ENCODE peak calls at places on chromosomes 7 and 10, in ten cellular contexts. A, S, K, O, H, U, Z, Q, M and X are unnamed samples. For H3K27me3, the result is how much of the 10 kb centered on the place peaks cover.

GRCh38 chr7:18547509-18548187 is 52.1 kb downstream of the HDAC9 start:
- DNase-seq in Z (no peak), H (no peak), Q (no peak), M (peak), U (no peak), A (no peak), O (no peak), S (no peak), K (no peak), X (no peak)

GRCh38 chr7:112157072-112157471 is 49.1 kb downstream of the DOCK4 start:
- DNase-seq in S (no peak), K (no peak), U (peak), H (no peak), Q (no peak), O (no peak), M (no peak), A (peak), Z (no peak), X (peak)

GRCh38 chr10:64430690-64431323 is 909.6 kb downstream of the REEP3 start:
- DNase-seq in M (peak), S (no peak), K (peak), Q (no peak), Z (peak), H (peak), U (no peak), O (no peak), A (peak), X (peak)

GRCh38 chr7:79778786-79779382 is 325.4 kb upstream of the MAGI2 start:
- DNase-seq in M (no peak), U (peak), A (peak), Q (no peak), O (no peak), K (no peak), Z (no peak), H (no peak), S (no peak), X (no peak)

GRCh38 chr10:30587522-30588031 is 42.0 kb downstream of the LYZL2 start:
- DNase-seq in H (no peak), U (peak), Z (no peak), Q (no peak), M (no peak), A (no peak), S (peak), K (no peak), O (peak), X (no peak)

GRCh38 chr7:2523461-2523905 is 3.9 kb downstream of the LFNG start:
- DNase-seq in K (no peak), S (peak), A (no peak), H (no peak), Z (no peak), U (peak), O (peak), Q (no peak), M (no peak), X (peak)

GRCh38 chr10:4214912-4215311 is 429.9 kb upstream of the KLF6 start:
- DNase-seq in K (no peak), A (no peak), H (no peak), U (no peak), O (no peak), Z (no peak), M (no peak), Q (no peak), S (no peak), X (no peak)

GRCh38 chr7:320297-320696 is 30.3 kb downstream of the FOXL3 start:
- DNase-seq in U (no peak), H (no peak), Q (no peak), O (no peak), S (no peak), A (no peak), K (no peak), Z (no peak), M (no peak), X (no peak)

GRCh38 chr7:139108256-139109187 is 998 bp downstream of the ZC3HAV1 start:
- DNase-seq in K (peak), O (peak), Z (no peak), M (peak), S (peak), Q (peak), A (peak), U (peak), H (no peak), X (peak)

GRCh38 chr7:44757311-44757710 is 8.7 kb downstream of the ZMIZ2 start:
- DNase-seq in U (no peak), Z (no peak), M (peak), A (peak), K (peak), H (no peak), Q (no peak), S (no peak), O (no peak), X (no peak)

GRCh38 chr7:21361413-21362130 is 66.3 kb upstream of the SP4 start:
- DNase-seq in A (no peak), O (no peak), S (no peak), M (no peak), K (no peak), U (no peak), Z (no peak), Q (no peak), H (no peak), X (no peak)

GRCh38 chr7:125857606-125858005 is 928.0 kb upstream of the POT1 start:
- DNase-seq in O (no peak), M (no peak), S (no peak), K (no peak), Q (no peak), A (no peak), H (no peak), Z (no peak), U (peak), X (no peak)

GRCh38 chr7:2166625-2167280 is 66.0 kb downstream of the MAD1L1 start:
- DNase-seq in Q (no peak), Z (no peak), K (no peak), U (no peak), S (no peak), A (no peak), H (no peak), O (peak), M (no peak), X (no peak)

GRCh38 chr10:3787816-3788215 is 2.8 kb upstream of the KLF6 start:
- DNase-seq in S (no peak), M (no peak), K (no peak), A (no peak), H (no peak), Z (no peak), U (no peak), O (no peak), Q (no peak), X (no peak)

GRCh38 chr7:30171753-30172447 is 37.1 kb downstream of the MTURN start:
- DNase-seq in H (peak), O (no peak), Z (no peak), S (no peak), Q (no peak), U (peak), K (no peak), M (no peak), A (no peak), X (peak)

GRCh38 chr10:127649642-127650041 is 87.3 kb upstream of the FOXI2 start:
- DNase-seq in Q (no peak), A (no peak), U (no peak), S (no peak), Z (peak), O (no peak), M (peak), K (peak), H (peak), X (peak)

GRCh38 chr7:27883726-27884125 is 143.8 kb downstream of the TAX1BP1 start:
- DNase-seq in O (no peak), Z (no peak), K (no peak), M (peak), A (no peak), S (no peak), Q (no peak), U (no peak), H (no peak), X (no peak)

GRCh38 chr10:9833871-9834454 is 1183.7 kb upstream of the CELF2 start:
- DNase-seq in Q (no peak), Z (no peak), S (no peak), K (no peak), U (no peak), H (no peak), A (no peak), M (no peak), O (no peak), X (no peak)

GRCh38 chr7:118104812-118105441 is 79.0 kb upstream of the LSM8 start:
- DNase-seq in H (no peak), S (no peak), Z (peak), M (peak), Q (no peak), O (no peak), K (no peak), A (peak), U (peak), X (peak)

GRCh38 chr7:75599244-75599771 is 107.2 kb downstream of the SPDYE5 start:
- DNase-seq in K (peak), S (no peak), H (no peak), A (no peak), Q (no peak), U (no peak), Z (no peak), O (no peak), M (peak), X (no peak)

GRCh38 chr10:102231357-102232318 is 5.5 kb downstream of the ELOVL3 start:
- DNase-seq in S (peak), K (peak), U (no peak), A (no peak), M (peak), H (peak), Z (peak), Q (no peak), O (peak), X (peak)

GRCh38 chr7:116028808-116029207 is 1.8 kb downstream of the TFEC start:
- DNase-seq in S (no peak), O (no peak), K (no peak), A (no peak), Q (no peak), Z (no peak), U (no peak), M (no peak), H (no peak), X (no peak)

GRCh38 chr10:110556993-110557601 is 10.4 kb upstream of the SMC3 start:
- DNase-seq in H (peak), O (no peak), K (peak), Z (peak), A (peak), M (peak), Q (no peak), U (no peak), S (peak), X (peak)

GRCh38 chr10:117631276-117632151 is 89.0 kb downstream of the EMX2 start:
- DNase-seq in K (no peak), Z (no peak), S (no peak), A (no peak), U (no peak), O (no peak), H (no peak), Q (no peak), M (no peak), X (no peak)

GRCh38 chr7:35334511-35334910 is 80.6 kb upstream of the TBX20 start:
- DNase-seq in H (no peak), Z (no peak), U (peak), M (no peak), A (no peak), K (no peak), Q (no peak), O (no peak), S (no peak), X (peak)

GRCh38 chr10:24882047-24882698 is 70.2 kb downstream of the PRTFDC1 start:
- DNase-seq in Z (no peak), U (peak), Q (no peak), S (no peak), O (no peak), A (peak), H (no peak), M (peak), K (no peak), X (no peak)

GRCh38 chr10:110912374-110912773 is 6.6 kb downstream of the BBIP1 start:
- DNase-seq in A (peak), S (no peak), Z (no peak), Q (no peak), U (no peak), M (no peak), O (no peak), H (no peak), K (no peak), X (peak)

GRCh38 chr7:1856161-1856965 is 186.3 kb downstream of the ELFN1 start:
- DNase-seq in A (no peak), O (peak), Q (peak), Z (no peak), K (peak), U (no peak), S (no peak), M (no peak), H (peak), X (no peak)

GRCh38 chr10:88117869-88118632 is 254.6 kb downstream of the PTEN start:
- DNase-seq in O (no peak), Z (peak), S (no peak), U (no peak), Q (no peak), M (peak), A (no peak), K (peak), H (no peak), X (no peak)

DNA sequence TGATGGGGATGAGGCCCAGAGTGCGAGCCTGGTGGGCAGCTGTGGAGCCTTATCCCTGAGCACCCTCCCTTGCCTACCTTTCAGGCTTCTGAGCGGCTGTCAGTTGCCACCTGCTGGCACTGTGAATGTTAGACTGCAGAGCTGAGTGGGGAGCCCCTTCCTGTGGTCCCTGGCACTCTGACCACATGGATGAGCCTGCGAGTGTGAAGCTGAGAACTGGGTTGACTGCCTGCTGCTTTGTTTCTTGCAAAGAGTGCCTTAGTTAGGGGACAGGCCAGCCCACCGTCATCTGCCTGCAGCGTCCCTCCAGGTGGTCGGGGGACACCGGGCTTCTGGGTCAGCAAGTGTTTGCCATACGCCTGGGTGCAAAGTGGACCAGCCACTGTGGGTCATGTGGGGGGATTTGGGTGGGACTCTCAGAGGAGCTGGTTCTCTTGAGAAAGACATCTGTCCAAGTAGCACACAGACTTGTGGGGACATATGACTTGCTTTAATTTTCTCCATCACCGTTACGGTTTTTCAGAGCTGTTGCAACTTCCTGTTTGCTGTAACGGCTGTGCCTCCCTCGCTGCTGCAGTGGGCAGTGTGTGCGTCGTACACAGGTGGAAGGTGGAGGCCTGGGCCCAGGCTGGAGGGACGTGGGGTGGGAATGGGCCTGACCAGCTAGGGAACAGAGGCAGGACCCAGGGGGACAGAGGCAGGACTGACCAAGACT is 13.7 kb downstream of the INPP5A start:
- DNase-seq in Q (no peak), O (peak), Z (no peak), M (no peak), S (no peak), H (no peak), K (no peak), A (no peak), U (no peak), X (no peak)
- TF ChIP-seq CTCF in Q (no peak), O (no peak), Z (no peak), M (no peak), S (no peak), H (no peak), K (no peak), A (no peak), U (no peak), X (no peak)

DNA sequence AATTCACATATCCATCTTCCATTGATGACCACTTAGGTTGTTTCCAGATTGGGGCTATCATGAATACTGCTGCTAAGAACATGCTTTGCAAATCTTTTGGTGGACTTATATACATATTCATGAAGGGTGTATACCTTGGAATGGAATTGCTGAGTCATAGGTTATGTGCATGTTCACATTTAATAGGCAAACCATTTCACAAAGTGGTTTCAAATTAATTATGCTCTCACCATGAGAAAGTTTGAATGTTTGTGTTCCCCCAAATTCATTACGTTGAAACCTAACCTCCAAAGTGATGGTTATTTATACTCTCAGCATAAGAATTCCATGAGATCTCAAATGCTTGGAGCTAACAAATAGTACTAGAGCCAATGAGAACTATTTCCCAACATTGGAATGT is 86.4 kb downstream of the VPS41 start:
- DNase-seq in M (peak), H (no peak), Z (no peak), U (peak), S (no peak), Q (no peak), O (no peak), K (no peak), A (peak), X (peak)
- H3K27me3 ChIP-seq in M (under half), H (under half), Z (under half), U (under half), S (under half), Q (under half), O (under half), K (under half), A (under half), X (under half)

GRCh38 chr7:74475243-74475986 is 21.7 kb downstream of the GTF2IRD1 start:
- DNase-seq in K (no peak), O (peak), Z (no peak), M (no peak), H (no peak), U (no peak), S (peak), A (no peak), Q (no peak), X (peak)
- TF ChIP-seq CTCF in K (no peak), O (no peak), Z (no peak), M (no peak), H (no peak), U (no peak), S (no peak), A (no peak), Q (no peak), X (no peak)

GRCh38 chr10:46555713-46556514 is 544 bp downstream of the GPRIN2 start:
- DNase-seq in H (peak), S (peak), O (peak), M (no peak), Q (peak), U (no peak), K (peak), A (no peak), Z (no peak), X (no peak)

GRCh38 chr10:46555366-46555712 is 1.1 kb downstream of the GPRIN2 start:
- DNase-seq in O (no peak), Z (no peak), Q (no peak), K (peak), H (no peak), S (no peak), M (no peak), U (no peak), A (no peak), X (no peak)

GRCh38 chr10:46557319-46558140 is 1.1 kb upstream of the GPRIN2 start:
- DNase-seq in K (peak), U (no peak), A (no peak), S (peak), M (no peak), O (peak), Q (peak), H (peak), Z (no peak), X (no peak)

GRCh38 chr10:46558141-46558410 is 1.6 kb upstream of the GPRIN2 start:
- DNase-seq in S (no peak), U (no peak), O (peak), A (no peak), Q (no peak), H (no peak), M (no peak), Z (no peak), K (no peak), X (no peak)

GRCh38 chr10:46556515-46557318 is at the start of gene GPRIN2:
- DNase-seq in Q (peak), O (peak), H (peak), A (no peak), K (peak), U (no peak), S (peak), Z (no peak), M (no peak), X (peak)
- H3K27me3 ChIP-seq in Q (half or more), O (half or more), H (under half), A (half or more), K (under half), U (under half), S (under half), Z (under half), M (half or more), X (under half)

GRCh38 chr10:21732067-21732772 is 198.2 kb downstream of the MLLT10 start:
- DNase-seq in A (peak), Q (no peak), Z (peak), K (peak), M (peak), O (no peak), U (no peak), S (no peak), H (peak), X (peak)

GRCh38 chr10:21726601-21727295 is 192.7 kb downstream of the MLLT10 start:
- DNase-seq in U (no peak), M (peak), Q (no peak), O (no peak), A (no peak), Z (no peak), H (no peak), S (no peak), K (no peak), X (peak)

GRCh38 chr10:21724020-21724589 is 190.1 kb downstream of the MLLT10 start:
- DNase-seq in H (no peak), Z (no peak), A (peak), U (no peak), Q (no peak), S (no peak), M (peak), K (no peak), O (no peak), X (no peak)

GRCh38 chr10:21724695-21725371 is 190.8 kb downstream of the MLLT10 start:
- DNase-seq in O (peak), K (peak), H (no peak), Z (peak), M (peak), Q (peak), U (peak), S (peak), A (peak), X (peak)

DNA sequence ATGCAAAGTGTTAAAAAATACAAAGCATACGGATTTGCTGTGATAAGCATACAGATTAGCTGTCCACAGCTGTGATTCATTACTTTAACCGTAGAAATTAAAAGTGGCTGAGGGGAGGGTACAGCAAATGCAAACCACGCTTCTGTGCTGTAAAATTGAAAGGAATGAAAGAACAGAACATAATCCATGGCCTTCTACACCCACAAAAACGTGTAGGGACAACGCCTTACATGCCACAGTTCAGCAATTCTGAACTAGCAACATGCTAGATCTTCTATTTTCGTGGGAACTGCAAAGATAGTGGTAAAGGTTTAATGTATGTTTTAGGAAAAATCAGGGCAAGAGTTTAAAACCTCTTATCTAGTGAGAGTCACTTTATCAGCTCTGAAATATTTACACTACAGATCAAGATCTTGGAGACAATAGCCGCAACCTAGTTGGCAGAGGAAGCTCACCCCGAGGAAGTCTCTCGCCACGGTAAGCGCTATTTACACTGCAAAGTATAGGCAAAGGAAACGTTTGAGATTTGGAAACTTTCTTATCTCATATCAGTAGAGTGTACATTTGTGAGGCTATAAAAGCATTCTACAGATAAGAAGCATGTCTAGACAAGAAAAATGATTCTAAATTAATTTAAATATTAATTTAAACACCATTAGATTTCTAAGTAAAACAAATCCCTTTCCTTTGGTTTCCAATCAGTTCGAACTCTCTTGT is 193.6 kb downstream of the MLLT10 start:
- DNase-seq in M (peak), H (peak), A (peak), S (peak), O (no peak), U (no peak), Z (no peak), K (no peak), Q (no peak), X (no peak)
- TF ChIP-seq CTCF in M (no peak), H (no peak), A (no peak), S (no peak), O (no peak), U (no peak), Z (no peak), K (no peak), Q (no peak), X (no peak)

GRCh38 chr7:101435461-101436225 is 73.0 kb downstream of the COL26A1 start:
- DNase-seq in S (no peak), Q (no peak), A (no peak), U (no peak), O (no peak), H (no peak), M (no peak), Z (no peak), K (no peak), X (no peak)
- H3K27me3 ChIP-seq in S (under half), Q (half or more), A (under half), U (under half), O (under half), H (under half), M (under half), Z (under half), K (under half), X (under half)

GRCh38 chr10:42744134-42744701 is 38.4 kb upstream of the BMS1 start:
- DNase-seq in U (no peak), K (no peak), Z (no peak), S (no peak), Q (no peak), A (no peak), M (no peak), H (no peak), O (no peak), X (peak)
- TF ChIP-seq CTCF in U (no peak), K (peak), Z (no peak), S (no peak), Q (no peak), A (no peak), M (peak), H (no peak), O (no peak), X (peak)

GRCh38 chr10:98301664-98302319 is 33.8 kb upstream of the LOXL4 start:
- DNase-seq in S (no peak), Q (peak), H (peak), A (no peak), Z (no peak), K (no peak), O (no peak), M (no peak), U (no peak), X (no peak)
- H3K27me3 ChIP-seq in S (under half), Q (under half), H (under half), A (under half), Z (under half), K (under half), O (under half), M (half or more), U (under half), X (under half)